ENCODE peak calls at places on chromosome 3, in seven cellular contexts. One of them, this sample, is unnamed.

GRCh38 chr3:89635137-89635536 is 527.7 kb downstream of the EPHA3 start:
- DNase-seq in breast epithelium: no peak
- DNase-seq in ACHN: no peak
- DNase-seq in GM19239: no peak
- DNase-seq in foreskin fibroblast: no peak
- DNase-seq in activated gamma-delta T cell treated with Interleukin-2 at 50 U/mL for 16 hours: no peak
- DNase-seq in activated T-cell treated with anti-CD3 and anti-CD28 coated beads, Interleukin-2, amount 50 U/mL, for 72 hours: no peak
- DNase-seq in this sample: no peak

GRCh38 chr3:37505415-37505814 is 331.0 kb upstream of the LRRFIP2 start:
- DNase-seq in breast epithelium: no peak
- DNase-seq in ACHN: no peak
- DNase-seq in GM19239: no peak
- DNase-seq in foreskin fibroblast: no peak
- DNase-seq in activated gamma-delta T cell treated with Interleukin-2 at 50 U/mL for 16 hours: no peak
- DNase-seq in activated T-cell treated with anti-CD3 and anti-CD28 coated beads, Interleukin-2, amount 50 U/mL, for 72 hours: no peak
- DNase-seq in this sample: no peak

GRCh38 chr3:122416966-122417365 is 1.1 kb upstream of the WDR5B start:
- DNase-seq in breast epithelium: no peak
- DNase-seq in ACHN: peak; percentile 34
- DNase-seq in GM19239: no peak
- DNase-seq in foreskin fibroblast: peak; percentile 42
- DNase-seq in activated gamma-delta T cell treated with Interleukin-2 at 50 U/mL for 16 hours: no peak
- DNase-seq in activated T-cell treated with anti-CD3 and anti-CD28 coated beads, Interleukin-2, amount 50 U/mL, for 72 hours: no peak
- DNase-seq in this sample: no peak

GRCh38 chr3:16587047-16587702 is 18.0 kb downstream of the DAZL start:
- DNase-seq in breast epithelium: no peak
- DNase-seq in ACHN: no peak
- DNase-seq in GM19239: no peak
- DNase-seq in foreskin fibroblast: no peak
- DNase-seq in activated gamma-delta T cell treated with Interleukin-2 at 50 U/mL for 16 hours: no peak
- DNase-seq in activated T-cell treated with anti-CD3 and anti-CD28 coated beads, Interleukin-2, amount 50 U/mL, for 72 hours: no peak
- DNase-seq in this sample: no peak

GRCh38 chr3:179148446-179149238 is 485 bp downstream of the PIK3CA start:
- DNase-seq in breast epithelium: no peak
- DNase-seq in ACHN: peak; percentile 37
- DNase-seq in GM19239: peak; percentile 13
- DNase-seq in foreskin fibroblast: peak; percentile 70
- DNase-seq in activated gamma-delta T cell treated with Interleukin-2 at 50 U/mL for 16 hours: peak; percentile 63
- DNase-seq in activated T-cell treated with anti-CD3 and anti-CD28 coated beads, Interleukin-2, amount 50 U/mL, for 72 hours: peak; percentile 55
- DNase-seq in this sample: peak; percentile 81

GRCh38 chr3:193029800-193030199 is 112.1 kb upstream of the MB21D2 start:
- DNase-seq in breast epithelium: no peak
- DNase-seq in ACHN: no peak
- DNase-seq in GM19239: no peak
- DNase-seq in foreskin fibroblast: no peak
- DNase-seq in activated gamma-delta T cell treated with Interleukin-2 at 50 U/mL for 16 hours: no peak
- DNase-seq in activated T-cell treated with anti-CD3 and anti-CD28 coated beads, Interleukin-2, amount 50 U/mL, for 72 hours: no peak
- DNase-seq in this sample: no peak

GRCh38 chr3:166446986-166447385 is 609.8 kb upstream of the BCHE start:
- DNase-seq in breast epithelium: no peak
- DNase-seq in ACHN: no peak
- DNase-seq in GM19239: no peak
- DNase-seq in foreskin fibroblast: no peak
- DNase-seq in activated gamma-delta T cell treated with Interleukin-2 at 50 U/mL for 16 hours: no peak
- DNase-seq in activated T-cell treated with anti-CD3 and anti-CD28 coated beads, Interleukin-2, amount 50 U/mL, for 72 hours: no peak
- DNase-seq in this sample: no peak

GRCh38 chr3:135908225-135908624 is 57.3 kb upstream of the PPP2R3A start:
- DNase-seq in breast epithelium: peak; percentile 32
- DNase-seq in ACHN: peak; percentile 76
- DNase-seq in GM19239: no peak
- DNase-seq in foreskin fibroblast: no peak
- DNase-seq in activated gamma-delta T cell treated with Interleukin-2 at 50 U/mL for 16 hours: no peak
- DNase-seq in activated T-cell treated with anti-CD3 and anti-CD28 coated beads, Interleukin-2, amount 50 U/mL, for 72 hours: no peak
- DNase-seq in this sample: no peak

GRCh38 chr3:122189357-122189756 is 5.9 kb downstream of the CASR start:
- DNase-seq in breast epithelium: no peak
- DNase-seq in ACHN: no peak
- DNase-seq in GM19239: no peak
- DNase-seq in foreskin fibroblast: no peak
- DNase-seq in activated gamma-delta T cell treated with Interleukin-2 at 50 U/mL for 16 hours: no peak
- DNase-seq in activated T-cell treated with anti-CD3 and anti-CD28 coated beads, Interleukin-2, amount 50 U/mL, for 72 hours: no peak
- DNase-seq in this sample: no peak

GRCh38 chr3:136044980-136045745 is 79.6 kb downstream of the PPP2R3A start:
- DNase-seq in breast epithelium: no peak
- DNase-seq in ACHN: no peak
- DNase-seq in GM19239: no peak
- DNase-seq in foreskin fibroblast: no peak
- DNase-seq in activated gamma-delta T cell treated with Interleukin-2 at 50 U/mL for 16 hours: no peak
- DNase-seq in activated T-cell treated with anti-CD3 and anti-CD28 coated beads, Interleukin-2, amount 50 U/mL, for 72 hours: no peak
- DNase-seq in this sample: no peak

GRCh38 chr3:21979706-21980105 is 228.7 kb upstream of the ZNF385D start:
- DNase-seq in breast epithelium: no peak
- DNase-seq in ACHN: no peak
- DNase-seq in GM19239: no peak
- DNase-seq in foreskin fibroblast: peak; percentile 71
- DNase-seq in activated gamma-delta T cell treated with Interleukin-2 at 50 U/mL for 16 hours: no peak
- DNase-seq in activated T-cell treated with anti-CD3 and anti-CD28 coated beads, Interleukin-2, amount 50 U/mL, for 72 hours: no peak
- DNase-seq in this sample: no peak

GRCh38 chr3:65714138-65714537 is 324.6 kb downstream of the MAGI1 start:
- DNase-seq in breast epithelium: no peak
- DNase-seq in ACHN: no peak
- DNase-seq in GM19239: no peak
- DNase-seq in foreskin fibroblast: peak; percentile 58
- DNase-seq in activated gamma-delta T cell treated with Interleukin-2 at 50 U/mL for 16 hours: no peak
- DNase-seq in activated T-cell treated with anti-CD3 and anti-CD28 coated beads, Interleukin-2, amount 50 U/mL, for 72 hours: no peak
- DNase-seq in this sample: no peak

This sample was measured in CD8-positive, alpha-beta T cell.